ENCODE peak calls at places on chromosomes 5 and 9, in five cellular contexts. E, K, A, T and M are unnamed samples.

GRCh38 chr9:136079211-136079915 is 15.7 kb downstream of the NACC2 start:
- DNase-seq in K (no peak), E (no peak), T (no peak), A (no peak), M (no peak)

GRCh38 chr5:125274938-125275759 is 528.7 kb upstream of the ZNF608 start:
- DNase-seq in E (no peak), T (no peak), K (no peak), A (no peak), M (no peak)

GRCh38 chr9:131420913-131421312 is 27.0 kb downstream of the PRRC2B start:
- DNase-seq in E (no peak), T (no peak), A (no peak), K (no peak), M (peak; percentile 63)

GRCh38 chr5:66554211-66554610 is 42.0 kb upstream of the MAST4 start:
- DNase-seq in A (no peak), K (no peak), T (no peak), E (peak; percentile 75), M (no peak)

GRCh38 chr9:103789686-103790085 is 304.4 kb upstream of the SMC2 start:
- DNase-seq in K (no peak), E (no peak), A (no peak), T (no peak), M (no peak)

GRCh38 chr5:178425621-178426068 is 164.5 kb downstream of the COL23A1 start:
- DNase-seq in T (no peak), E (no peak), K (no peak), A (no peak), M (peak; percentile 18)

GRCh38 chr9:137783521-137783920 is 94.1 kb upstream of the CACNA1B start:
- DNase-seq in A (no peak), K (no peak), T (no peak), E (no peak), M (no peak)

GRCh38 chr9:129333961-129334743 is 156.1 kb upstream of the IER5L start:
- DNase-seq in K (peak; percentile 92), A (peak; percentile 71), T (peak; percentile 95), E (peak; percentile 86), M (peak; percentile 91)

GRCh38 chr5:122076669-122077450 is 1.2 kb downstream of the LOX start:
- DNase-seq in A (peak; percentile 77), K (peak; percentile 73), E (peak; percentile 75), T (peak; percentile 75), M (peak; percentile 58)

GRCh38 chr5:39470021-39470420 is 45.2 kb upstream of the DAB2 start:
- DNase-seq in K (no peak), A (no peak), E (no peak), T (no peak), M (no peak)

GRCh38 chr5:134506054-134507039 is 19.1 kb upstream of the JADE2 start:
- DNase-seq in A (no peak), T (peak; percentile 92), K (peak; percentile 78), E (peak; percentile 93), M (peak; percentile 95)

GRCh38 chr5:172009536-172010270 is 3.3 kb upstream of the FBXW11 start:
- DNase-seq in E (no peak), T (no peak), A (no peak), K (no peak), M (no peak)

GRCh38 chr5:44252545-44252944 is 136.7 kb downstream of the FGF10 start:
- DNase-seq in K (no peak), E (no peak), A (no peak), T (no peak), M (no peak)

GRCh38 chr5:107474724-107475489 is 195.8 kb downstream of the EFNA5 start:
- DNase-seq in A (no peak), T (no peak), K (no peak), E (no peak), M (no peak)

GRCh38 chr9:87546704-87547103 is 49.0 kb downstream of the DAPK1 start:
- DNase-seq in T (no peak), K (no peak), A (no peak), E (no peak), M (no peak)

GRCh38 chr9:91775011-91775707 is 174.9 kb downstream of the ROR2 start:
- DNase-seq in T (peak; percentile 80), E (peak; percentile 72), A (peak; percentile 34), K (peak; percentile 42), M (peak; percentile 77)

GRCh38 chr5:79209505-79209904 is 26.4 kb upstream of the JMY start:
- DNase-seq in T (no peak), E (no peak), K (no peak), A (no peak), M (no peak)

GRCh38 chr9:86116425-86116824 is 17.1 kb upstream of the GOLM1 start:
- DNase-seq in T (no peak), E (no peak), K (no peak), A (no peak), M (no peak)

GRCh38 chr5:175868996-175869638 is 2.3 kb upstream of the CPLX2 start:
- DNase-seq in A (no peak), E (no peak), K (no peak), T (no peak), M (no peak)

GRCh38 chr5:175866377-175866907 is 4.9 kb upstream of the CPLX2 start:
- DNase-seq in K (no peak), E (no peak), T (no peak), A (no peak), M (no peak)

GRCh38 chr5:175870820-175871447 is 444 bp upstream of the CPLX2 start:
- DNase-seq in T (no peak), E (no peak), K (no peak), A (no peak), M (no peak)

GRCh38 chr5:175867587-175868347 is 3.6 kb upstream of the CPLX2 start:
- DNase-seq in E (peak; percentile 79), T (no peak), A (no peak), K (no peak), M (no peak)

DNA sequence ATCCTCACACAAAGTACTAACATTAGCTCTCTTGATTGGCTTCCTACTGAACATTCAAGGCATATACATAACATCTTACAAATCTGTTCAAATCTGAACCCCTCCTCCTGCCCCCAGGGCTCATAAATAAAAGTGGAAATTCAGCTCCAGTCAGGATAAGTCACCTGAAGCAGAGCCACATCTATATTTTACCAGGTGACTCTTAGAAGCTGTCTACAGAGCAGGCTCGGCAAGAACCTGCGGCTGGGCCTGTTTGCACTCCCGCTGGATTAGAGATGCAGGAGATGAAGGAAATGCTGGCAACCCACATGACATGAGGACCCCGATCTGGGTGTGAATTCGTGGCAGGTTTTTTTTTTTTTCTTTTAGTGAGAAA is 3.0 kb upstream of the CPLX2 start:
- DNase-seq in T (no peak), K (no peak), A (no peak), E (no peak), M (no peak)
- H3K27ac ChIP-seq in T (no peak overlapping the region), K (no peak overlapping the region), A (no peak overlapping the region), E (no peak overlapping the region), M (no peak overlapping the region)

GRCh38 chr5:140840978-140841962 is at the start of gene PCDHA8:
- DNase-seq in A (no peak), T (no peak), E (no peak), K (no peak), M (no peak)

GRCh38 chr5:140833993-140834392 is at the start of gene PCDHA7:
- DNase-seq in A (no peak), K (no peak), T (no peak), E (no peak), M (no peak)

DNA sequence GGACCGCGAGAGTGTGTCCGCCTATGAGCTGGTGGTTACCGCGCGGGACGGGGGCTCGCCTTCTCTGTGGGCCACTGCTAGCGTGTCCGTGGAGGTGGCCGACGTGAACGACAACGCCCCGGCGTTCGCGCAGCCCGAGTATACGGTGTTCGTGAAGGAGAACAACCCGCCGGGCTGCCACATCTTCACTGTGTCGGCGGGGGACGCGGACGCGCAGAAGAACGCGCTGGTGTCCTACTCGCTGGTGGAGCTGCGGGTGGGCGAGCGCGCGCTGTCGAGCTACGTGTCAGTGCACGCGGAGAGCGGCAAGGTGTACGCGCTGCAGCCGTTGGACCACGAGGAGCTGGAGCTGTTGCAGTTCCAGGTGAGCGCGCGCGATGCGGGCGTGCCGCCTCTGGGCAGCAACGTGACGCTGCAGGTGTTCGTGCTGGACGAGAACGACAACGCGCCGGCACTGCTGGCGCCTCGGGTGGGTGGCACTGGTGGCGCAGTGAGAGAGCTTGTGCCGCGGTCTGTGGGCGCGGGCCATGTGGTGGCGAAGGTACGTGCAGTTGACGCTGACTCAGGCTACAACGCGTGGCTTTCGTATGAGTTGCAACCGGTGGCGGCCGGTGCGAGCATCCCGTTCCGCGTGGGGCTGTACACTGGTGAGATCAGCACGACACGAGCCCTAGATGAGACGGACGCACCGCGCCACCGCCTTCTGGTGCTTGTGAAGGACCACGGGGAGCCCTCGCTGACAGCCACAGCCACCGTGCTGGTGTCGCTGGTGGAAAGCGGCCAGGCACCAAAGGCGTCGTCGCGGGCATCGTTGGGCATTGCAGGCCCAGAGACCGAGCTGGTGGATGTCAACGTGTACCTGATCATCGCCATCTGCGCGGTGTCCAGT is 1.8 kb downstream of the PCDHA7 start:
- DNase-seq in E (no peak), T (no peak), A (no peak), K (no peak), M (no peak)
- H3K4me1 ChIP-seq in E (no peaks in the 10 kb centered on the region), T (no peaks in the 10 kb centered on the region), A (no peaks in the 10 kb centered on the region), K (no peaks in the 10 kb centered on the region), M (no peaks in the 10 kb centered on the region)

GRCh38 chr5:54703091-54703490 is 185.5 kb downstream of the SNX18 start:
- DNase-seq in K (no peak), E (no peak), T (no peak), A (no peak), M (peak; percentile 35)

GRCh38 chr5:54703568-54704255 is 186.2 kb downstream of the SNX18 start:
- DNase-seq in T (no peak), K (no peak), A (no peak), E (no peak), M (no peak)

GRCh38 chr5:54704341-54704740 is 186.8 kb downstream of the SNX18 start:
- DNase-seq in A (no peak), T (no peak), E (no peak), K (no peak), M (no peak)

GRCh38 chr5:54702470-54702869 is 184.9 kb downstream of the SNX18 start:
- DNase-seq in K (no peak), T (no peak), A (no peak), E (no peak), M (no peak)

GRCh38 chr5:54701179-54701578 is 183.6 kb downstream of the SNX18 start:
- DNase-seq in K (no peak), E (no peak), T (no peak), A (no peak), M (peak; percentile 38)
- H3K27ac ChIP-seq in K (peak overlapping the region; percentile 67), E (no peak overlapping the region), T (no peak overlapping the region), A (no peak overlapping the region), M (no peak overlapping the region)

GRCh38 chr5:150782850-150783249 is 4.3 kb downstream of the SMIM3 start:
- DNase-seq in K (no peak), E (no peak), A (no peak), T (no peak), M (no peak)

GRCh38 chr5:150783422-150783928 is 4.9 kb downstream of the SMIM3 start:
- DNase-seq in T (peak; percentile 54), A (no peak), K (peak; percentile 75), E (peak; percentile 85), M (peak; percentile 61)

GRCh38 chr5:150788974-150789373 is 10.4 kb downstream of the SMIM3 start:
- DNase-seq in T (no peak), A (no peak), K (no peak), E (no peak), M (no peak)

GRCh38 chr5:150787659-150788058 is 9.1 kb downstream of the SMIM3 start:
- DNase-seq in K (no peak), A (no peak), T (no peak), E (no peak), M (no peak)

DNA sequence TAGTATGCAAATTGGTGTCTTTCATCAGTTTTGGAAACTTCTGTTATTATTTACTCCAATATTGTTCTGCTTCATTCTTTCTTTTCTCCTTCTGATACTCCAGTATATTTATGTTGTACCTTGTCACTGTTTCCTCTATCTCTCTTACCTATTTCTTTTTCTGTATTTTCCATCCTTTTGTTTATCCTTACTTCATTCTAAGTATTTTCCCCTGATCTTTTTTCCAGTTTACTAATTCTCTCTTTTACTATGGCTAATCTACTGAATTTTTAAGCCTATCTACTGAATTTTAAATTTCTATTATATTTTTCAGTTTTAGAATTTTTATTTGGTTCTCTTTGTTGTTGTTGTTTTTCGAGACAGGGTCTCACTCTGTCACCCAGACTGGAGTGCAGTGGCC is 7.4 kb downstream of the SMIM3 start:
- DNase-seq in T (no peak), E (no peak), K (no peak), A (no peak), M (no peak)
- H3K4me1 ChIP-seq in T (peaks cover 83% of the 10 kb centered on the region), E (no peaks in the 10 kb centered on the region), K (peaks cover 85% of the 10 kb centered on the region), A (peaks cover 36% of the 10 kb centered on the region), M (peaks cover 89% of the 10 kb centered on the region)